ENCODE peak calls at places on chromosomes 5 and 9, in nine cellular contexts. Z, E, F, L, K, V, Q, U and A are unnamed samples.
A peak's percentile ranks its signal among the peaks of the same experiment; 100 is the strongest.

GRCh38 chr9:98057095-98057799 is 715 bp downstream of the NANS start:
- DNase-seq in Z (peak; percentile 12), E (no peak), F (no peak), L (no peak), K (peak; percentile 25), V (no peak), Q (no peak), U (peak; percentile 21), A (no peak)

GRCh38 chr9:124222918-124223720 is 34.6 kb upstream of the NEK6 start:
- DNase-seq in Z (no peak), E (no peak), F (peak; percentile 80), L (no peak), K (peak; percentile 56), V (no peak), Q (peak; percentile 44), U (no peak), A (peak; percentile 72)

GRCh38 chr9:122172131-122172530 is 12.4 kb downstream of the MORN5 start:
- DNase-seq in Z (no peak), E (no peak), F (no peak), L (no peak), K (no peak), V (no peak), Q (no peak), U (no peak), A (no peak)

GRCh38 chr5:72836810-72837209 is 20.3 kb downstream of the TNPO1 start:
- DNase-seq in Z (no peak), E (no peak), F (no peak), L (no peak), K (no peak), V (no peak), Q (no peak), U (no peak), A (no peak)

GRCh38 chr5:113371788-113372196 is 63.0 kb downstream of the TSSK1B start:
- DNase-seq in Z (peak; percentile 87), E (no peak), F (no peak), L (no peak), K (peak; percentile 92), V (no peak), Q (no peak), U (peak; percentile 88), A (peak; percentile 64)

GRCh38 chr9:2263665-2264064 is 248.5 kb downstream of the SMARCA2 start:
- DNase-seq in Z (no peak), E (no peak), F (no peak), L (no peak), K (no peak), V (no peak), Q (no peak), U (no peak), A (no peak)

GRCh38 chr9:38682713-38683112 is 37.2 kb downstream of the FAM240B start:
- DNase-seq in Z (peak; percentile 93), E (peak; percentile 72), F (peak; percentile 36), L (peak; percentile 56), K (peak; percentile 77), V (peak; percentile 88), Q (peak; percentile 94), U (peak; percentile 95), A (peak; percentile 97)

GRCh38 chr5:146027746-146028145 is 77.6 kb downstream of the PLAC8L1 start:
- DNase-seq in Z (peak; percentile 55), E (no peak), F (no peak), L (no peak), K (no peak), V (peak; percentile 78), Q (peak; percentile 96), U (peak; percentile 60), A (no peak)

GRCh38 chr5:150579462-150580400 is 60.7 kb upstream of the SYNPO start:
- DNase-seq in Z (peak; percentile 47), E (no peak), F (no peak), L (no peak), K (no peak), V (no peak), Q (no peak), U (peak; percentile 62), A (no peak)

GRCh38 chr5:121805931-121806330 is 45.8 kb upstream of the FTMT start:
- DNase-seq in Z (peak; percentile 51), E (no peak), F (no peak), L (peak; percentile 7), K (no peak), V (no peak), Q (no peak), U (peak; percentile 64), A (no peak)

GRCh38 chr9:79482078-79482477 is 89.7 kb upstream of the TLE4 start:
- DNase-seq in Z (no peak), E (no peak), F (no peak), L (no peak), K (no peak), V (no peak), Q (no peak), U (no peak), A (no peak)

GRCh38 chr5:36251218-36251617 is 9.5 kb upstream of the NADK2 start:
- DNase-seq in Z (no peak), E (no peak), F (no peak), L (no peak), K (no peak), V (no peak), Q (no peak), U (no peak), A (no peak)

GRCh38 chr9:111098661-111099060 is 60.4 kb upstream of the LPAR1 start:
- DNase-seq in Z (no peak), E (no peak), F (no peak), L (no peak), K (no peak), V (no peak), Q (no peak), U (no peak), A (no peak)

GRCh38 chr5:137051165-137051564 is 448.0 kb downstream of the SPOCK1 start:
- DNase-seq in Z (no peak), E (no peak), F (no peak), L (no peak), K (peak; percentile 46), V (no peak), Q (peak; percentile 45), U (no peak), A (peak; percentile 23)

GRCh38 chr9:124680049-124680448 is 91.1 kb downstream of the NR6A1 start:
- DNase-seq in Z (no peak), E (no peak), F (no peak), L (no peak), K (no peak), V (no peak), Q (no peak), U (no peak), A (no peak)

GRCh38 chr5:60295423-60295822 is 401.9 kb upstream of the PDE4D start:
- DNase-seq in Z (peak; percentile 15), E (no peak), F (no peak), L (peak; percentile 9), K (peak; percentile 52), V (no peak), Q (peak; percentile 59), U (peak; percentile 25), A (peak; percentile 47)

GRCh38 chr5:68821056-68821455 is 272.8 kb upstream of the SLC30A5 start:
- DNase-seq in Z (no peak), E (no peak), F (no peak), L (no peak), K (no peak), V (no peak), Q (no peak), U (no peak), A (no peak)

GRCh38 chr5:14397717-14398116 is 183.9 kb upstream of the OTULINL start:
- DNase-seq in Z (peak; percentile 90), E (peak; percentile 53), F (no peak), L (peak; percentile 40), K (peak; percentile 93), V (peak; percentile 62), Q (peak; percentile 47), U (peak; percentile 93), A (peak; percentile 83)

GRCh38 chr9:86660146-86660545 is 287.2 kb downstream of the GAS1 start:
- DNase-seq in Z (peak; percentile 93), E (peak; percentile 73), F (no peak), L (no peak), K (peak; percentile 93), V (no peak), Q (peak; percentile 19), U (peak; percentile 93), A (peak; percentile 56)

GRCh38 chr5:50745221-50745620 is 78.8 kb downstream of the PARP8 start:
- DNase-seq in Z (no peak), E (no peak), F (no peak), L (no peak), K (no peak), V (no peak), Q (no peak), U (no peak), A (no peak)
- H3K4me3 ChIP-seq in Z (no peak overlapping the region), E (no peak overlapping the region), F (peak overlapping the region; percentile 31), L (no peak overlapping the region), K (peak overlapping the region; percentile 55), V (peak overlapping the region; percentile 47), Q (no peak overlapping the region), U (peak overlapping the region; percentile 54), A (no peak overlapping the region)

GRCh38 chr5:142206801-142207200 is 98.2 kb downstream of the NDFIP1 start:
- DNase-seq in Z (no peak), E (no peak), F (no peak), L (no peak), K (no peak), V (no peak), Q (peak; percentile 11), U (no peak), A (peak; percentile 13)
- TF ChIP-seq CTCF in Z (no peak), E (no peak), F (no peak), L (peak; percentile 20), K (no peak), V (peak; percentile 40), Q (no peak), U (no peak), A (no peak)

DNA sequence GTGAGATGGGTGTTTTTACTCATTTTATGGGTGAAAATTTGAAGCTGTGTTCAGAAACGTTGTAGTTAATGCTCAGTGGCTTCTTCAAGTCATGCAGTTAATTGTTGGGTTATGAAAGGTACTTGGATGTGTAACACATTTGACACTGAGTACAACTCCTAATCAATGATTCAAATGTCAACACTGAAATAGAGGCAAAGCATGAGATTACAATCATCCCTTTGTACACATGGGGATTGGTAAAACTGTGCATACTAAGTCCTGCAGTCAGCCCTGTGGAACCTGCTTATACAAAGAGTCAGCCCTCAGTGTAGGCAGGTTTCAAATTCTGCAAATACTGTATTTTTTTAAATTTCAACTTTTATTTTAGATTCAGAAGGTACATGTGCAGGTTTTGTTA is 3.3 kb downstream of the ABLIM3 start:
- DNase-seq in Z (no peak), E (no peak), F (no peak), L (no peak), K (no peak), V (no peak), Q (no peak), U (no peak), A (no peak)
- H3K4me3 ChIP-seq in Z (peak overlapping the region; percentile 13), E (peak overlapping the region; percentile 49), F (peak overlapping the region; percentile 87), L (no peak overlapping the region), K (no peak overlapping the region), V (peak overlapping the region; percentile 84), Q (no peak overlapping the region), U (peak overlapping the region; percentile 77), A (peak overlapping the region; percentile 44)

DNA sequence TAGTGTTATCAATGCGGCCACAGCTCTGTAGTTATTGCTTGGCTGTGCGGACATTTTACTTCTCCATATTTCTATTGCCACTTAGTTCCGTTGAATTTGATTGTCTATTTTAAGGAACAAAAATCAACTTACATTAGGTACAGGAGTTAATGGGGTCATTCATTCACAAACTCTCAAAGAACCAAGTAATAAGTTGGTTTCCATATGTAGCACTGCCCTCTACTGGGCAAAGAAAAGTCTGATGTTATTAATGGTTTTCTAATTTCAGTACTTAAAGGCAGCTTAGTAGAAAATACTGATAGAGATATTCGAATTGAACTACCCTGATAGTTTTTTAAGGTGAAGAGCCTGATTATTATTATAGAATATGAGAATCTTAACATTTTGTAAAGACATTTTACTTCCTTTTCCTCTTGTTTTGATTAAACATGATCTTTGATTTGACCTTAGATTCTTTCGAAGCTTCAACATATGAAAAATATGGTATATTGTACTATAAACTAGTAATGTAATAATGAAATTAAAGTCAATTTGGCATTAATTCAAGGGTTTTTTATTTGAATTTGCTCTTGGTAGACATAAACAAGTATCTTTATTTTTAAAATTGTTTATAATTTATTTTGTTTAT is 119.5 kb upstream of the CTNND2 start:
- DNase-seq in Z (peak; percentile 25), E (no peak), F (no peak), L (peak; percentile 3), K (peak; percentile 38), V (no peak), Q (peak; percentile 61), U (peak; percentile 37), A (peak; percentile 56)
- TF ChIP-seq CTCF in Z (peak; percentile 62), E (peak; percentile 58), F (peak; percentile 64), L (peak; percentile 38), K (peak; percentile 48), V (peak; percentile 63), Q (peak; percentile 53), U (no peak), A (peak; percentile 61)